ENCODE peak calls at places on chromosome 9, in seven cellular contexts. U is GM23338, P is SK-N-SH, S is HepG2, I is breast epithelium, L is HCT116, R is K562. F is an unnamed sample.

GRCh38 chr9:97514531-97514930 is 13.1 kb downstream of the TMOD1 start:
- DNase-seq in U (no peak), P (no peak), S (no peak), I (no peak), L (no peak), R (no peak), F (no peak)

GRCh38 chr9:3809724-3810123 is 283.9 kb upstream of the RFX3 start:
- DNase-seq in U (no peak), P (no peak), S (no peak), I (peak; percentile 26), L (peak; percentile 22), R (no peak), F (no peak)

GRCh38 chr9:16622541-16622940 is 247.9 kb downstream of the BNC2 start:
- DNase-seq in U (peak; percentile 22), P (no peak), S (no peak), I (no peak), L (no peak), R (no peak), F (no peak)

GRCh38 chr9:89154651-89155336 is 23.8 kb downstream of the SHC3 start:
- DNase-seq in U (no peak), P (no peak), S (no peak), I (no peak), L (peak; percentile 51), R (no peak), F (no peak)

GRCh38 chr9:101915479-101915878 is 177.0 kb upstream of the GRIN3A start:
- DNase-seq in U (no peak), P (no peak), S (no peak), I (no peak), L (no peak), R (no peak), F (peak; percentile 77)

GRCh38 chr9:113624721-113625120 is 161.2 kb downstream of the RGS3 start:
- DNase-seq in U (no peak), P (peak; percentile 60), S (no peak), I (no peak), L (no peak), R (no peak), F (no peak)

GRCh38 chr9:112777914-112778313 is 27.4 kb downstream of the SNX30 start:
- DNase-seq in U (no peak), P (no peak), S (no peak), I (no peak), L (no peak), R (no peak), F (no peak)

GRCh38 chr9:133613396-133613795 is 4.2 kb upstream of the FAM163B start:
- DNase-seq in U (no peak), P (no peak), S (no peak), I (no peak), L (no peak), R (no peak), F (no peak)

GRCh38 chr9:5817776-5818336 is 15.1 kb downstream of the ERMP1 start:
- DNase-seq in U (no peak), P (no peak), S (peak; percentile 38), I (no peak), L (peak; percentile 53), R (no peak), F (no peak)

GRCh38 chr9:38318755-38319495 is 73.6 kb upstream of the ALDH1B1 start:
- DNase-seq in U (no peak), P (peak; percentile 53), S (no peak), I (no peak), L (no peak), R (no peak), F (no peak)

GRCh38 chr9:77898864-77899263 is 132.7 kb downstream of the GNAQ start:
- DNase-seq in U (no peak), P (no peak), S (no peak), I (no peak), L (no peak), R (no peak), F (no peak)

GRCh38 chr9:90847971-90848370 is 46.4 kb downstream of the SYK start:
- DNase-seq in U (no peak), P (no peak), S (no peak), I (no peak), L (no peak), R (no peak), F (no peak)

GRCh38 chr9:31137151-31137849 is 1247.1 kb upstream of the ACO1 start:
- DNase-seq in U (no peak), P (no peak), S (peak; percentile 31), I (no peak), L (peak; percentile 54), R (no peak), F (no peak)

GRCh38 chr9:74803366-74804017 is 84.2 kb downstream of the TRPM6 start:
- DNase-seq in U (no peak), P (no peak), S (peak; percentile 34), I (no peak), L (no peak), R (no peak), F (no peak)

GRCh38 chr9:20623021-20623747 is 885 bp upstream of the MLLT3 start:
- DNase-seq in U (peak; percentile 43), P (no peak), S (no peak), I (no peak), L (no peak), R (no peak), F (no peak)

GRCh38 chr9:93132946-93133640 is 958 bp downstream of the NINJ1 start:
- DNase-seq in U (peak; percentile 54), P (no peak), S (peak; percentile 72), I (peak; percentile 54), L (no peak), R (no peak), F (no peak)

GRCh38 chr9:21993893-21994525 is at the start of gene CDKN2A:
- DNase-seq in U (peak; percentile 72), P (peak; percentile 79), S (no peak), I (no peak), L (no peak), R (no peak), F (no peak)

GRCh38 chr9:137168575-137168906 is 1.3 kb downstream of the LRRC26 start:
- DNase-seq in U (peak; percentile 23), P (no peak), S (no peak), I (no peak), L (no peak), R (peak; percentile 35), F (no peak)
- H3K4me3 ChIP-seq in U (peak overlapping the region; percentile 55), P (peak overlapping the region; percentile 37), S (peak overlapping the region; percentile 31), I (peak overlapping the region; percentile 15), L (peak overlapping the region; percentile 60), R (peak overlapping the region; percentile 13), F (no peak overlapping the region)

GRCh38 chr9:36834736-36835135 is 199.3 kb downstream of the PAX5 start:
- DNase-seq in U (no peak), P (no peak), S (no peak), I (no peak), L (no peak), R (no peak), F (no peak)
- TF ChIP-seq POLR2AphosphoS5 in U (no peak), P (no peak), S (no peak), I (no peak), L (no peak), R (no peak), F (no peak)

DNA sequence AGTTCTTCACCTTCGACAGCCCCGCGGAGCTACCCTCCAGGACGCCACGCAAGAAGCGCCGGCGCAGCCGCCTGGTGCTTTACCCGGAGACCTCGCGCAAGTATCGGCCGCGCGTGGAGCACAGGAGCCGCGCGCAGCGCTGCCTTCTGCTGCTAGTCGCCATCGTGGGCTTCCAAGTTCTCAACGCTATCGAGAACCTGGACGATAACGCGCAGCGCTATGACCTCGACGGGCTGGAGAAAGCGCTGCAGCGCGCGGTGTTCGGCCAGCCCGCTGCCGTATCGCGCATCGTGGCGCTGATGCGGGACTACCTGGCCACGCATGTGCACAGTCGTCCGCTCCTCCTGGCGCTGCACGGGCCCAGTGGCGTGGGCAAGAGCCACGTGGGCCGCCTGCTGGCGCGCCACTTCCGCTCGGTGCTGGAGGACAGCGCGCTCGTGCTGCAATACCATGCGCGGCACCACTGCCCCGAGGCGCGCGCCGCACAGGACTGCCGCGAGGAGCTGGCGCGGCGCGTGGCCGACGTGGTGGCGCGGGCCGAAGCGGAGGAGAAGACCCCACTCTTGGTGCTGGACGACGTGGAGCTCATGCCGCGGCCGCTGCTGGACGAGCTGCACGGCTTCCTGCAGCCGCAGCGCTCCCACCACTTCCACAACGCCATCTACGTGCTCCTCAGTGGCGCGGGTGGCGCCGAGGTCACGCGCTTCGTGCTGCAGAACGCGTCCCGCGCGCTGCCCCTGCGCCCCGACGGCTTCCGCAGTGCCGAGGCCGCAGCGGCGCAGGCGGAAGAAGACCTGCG is 1.6 kb downstream of the TOR4A start:
- DNase-seq in U (no peak), P (peak; percentile 19), S (no peak), I (no peak), L (no peak), R (no peak), F (no peak)
- H3K4me3 ChIP-seq in U (peak overlapping the region; percentile 64), P (no peak overlapping the region), S (peak overlapping the region; percentile 90), I (no peak overlapping the region), L (no peak overlapping the region), R (peak overlapping the region; percentile 88), F (no peak overlapping the region)

GRCh38 chr9:72169185-72169584 is 19.9 kb downstream of the GDA start:
- DNase-seq in U (no peak), P (no peak), S (no peak), I (no peak), L (no peak), R (no peak), F (no peak)
- TF ChIP-seq POLR2AphosphoS5 in U (no peak), P (no peak), S (no peak), I (no peak), L (no peak), R (no peak), F (no peak)

F was measured in SK-N-MC.